ENCODE peak calls at places on chromosome 3, in ten cellular contexts. O is GM06990, T is AG09309, B is NB4, Y is breast epithelium, A is AG04450, F is mammary epithelial cell, J is Peyer's patch, S is ovary, U is WTC11. W is an unnamed sample.
A peak's percentile ranks its signal among the peaks of the same experiment; 100 is the strongest.

GRCh38 chr3:43872301-43872700 is 181.6 kb downstream of the ABHD5 start:
- DNase-seq in J (no peak), F (peak; percentile 72), S (no peak), U (no peak), B (no peak), Y (no peak), A (peak; percentile 57), T (peak; percentile 71), O (no peak), W (no peak)

GRCh38 chr3:77605308-77605707 is 565.4 kb downstream of the ROBO2 start:
- DNase-seq in B (no peak), A (no peak), U (no peak), F (no peak), S (no peak), O (no peak), J (no peak), T (no peak), Y (no peak), W (no peak)

GRCh38 chr3:4343258-4343657 is 40.1 kb downstream of the SETMAR start:
- DNase-seq in B (no peak), J (no peak), U (no peak), T (peak; percentile 21), F (peak; percentile 6), Y (no peak), A (no peak), O (no peak), S (no peak), W (no peak)

GRCh38 chr3:128706171-128706570 is 19.8 kb upstream of the RAB7A start:
- DNase-seq in A (no peak), Y (no peak), B (no peak), U (no peak), S (no peak), O (no peak), J (no peak), T (no peak), F (peak; percentile 52), W (no peak)

GRCh38 chr3:188491276-188491687 is 337.3 kb downstream of the LPP start:
- DNase-seq in F (no peak), J (no peak), A (no peak), S (no peak), Y (no peak), B (no peak), O (no peak), U (no peak), T (no peak), W (no peak)

GRCh38 chr3:101065962-101066361 is 72.7 kb upstream of the ABI3BP start:
- DNase-seq in J (no peak), B (no peak), U (no peak), A (peak; percentile 66), Y (no peak), S (no peak), T (peak; percentile 76), F (peak; percentile 90), O (no peak), W (no peak)

GRCh38 chr3:35505181-35505580 is 134.1 kb upstream of the ARPP21 start:
- DNase-seq in F (no peak), J (no peak), S (no peak), A (no peak), U (peak; percentile 77), Y (no peak), T (no peak), O (no peak), B (no peak), W (peak; percentile 73)

GRCh38 chr3:194685723-194686413 is at the start of gene FAM43A:
- DNase-seq in Y (peak; percentile 92), F (peak; percentile 94), A (peak; percentile 91), U (peak; percentile 84), T (peak; percentile 86), S (peak; percentile 91), B (peak; percentile 96), J (peak; percentile 97), O (peak; percentile 93), W (peak; percentile 87)

GRCh38 chr3:25040739-25041138 is 387.3 kb upstream of the RARB start:
- DNase-seq in F (no peak), A (no peak), Y (no peak), O (no peak), T (peak; percentile 21), B (no peak), J (no peak), U (no peak), S (no peak), W (no peak)

GRCh38 chr3:25044762-25045161 is 383.3 kb upstream of the RARB start:
- DNase-seq in J (no peak), F (no peak), Y (no peak), O (no peak), S (no peak), A (no peak), U (no peak), T (no peak), B (no peak), W (no peak)

GRCh38 chr3:25043181-25043580 is 384.9 kb upstream of the RARB start:
- DNase-seq in S (no peak), Y (no peak), A (no peak), J (no peak), B (no peak), T (no peak), U (no peak), O (no peak), F (no peak), W (no peak)

GRCh38 chr3:25043757-25044156 is 384.3 kb upstream of the RARB start:
- DNase-seq in F (no peak), U (no peak), O (no peak), B (no peak), A (no peak), T (no peak), S (no peak), J (no peak), Y (no peak), W (no peak)

GRCh38 chr3:25041871-25042584 is 386.0 kb upstream of the RARB start:
- DNase-seq in J (no peak), O (no peak), A (no peak), F (no peak), T (no peak), U (no peak), S (no peak), B (no peak), Y (no peak), W (no peak)
- TF ChIP-seq CTCF in J (no peak), O (no peak), A (no peak), F (no peak), T (no peak), U (no peak), S (no peak), B (no peak), Y (no peak), W (no peak)

GRCh38 chr3:53142986-53143385 is 12.8 kb upstream of the RFT1 start:
- DNase-seq in U (no peak), B (peak; percentile 89), J (no peak), O (no peak), A (no peak), T (no peak), Y (no peak), S (no peak), F (no peak), W (no peak)

GRCh38 chr3:53139833-53140574 is 9.8 kb upstream of the RFT1 start:
- DNase-seq in U (no peak), B (no peak), O (no peak), F (no peak), S (no peak), A (no peak), Y (no peak), J (no peak), T (no peak), W (no peak)

GRCh38 chr3:53137835-53138446 is 7.7 kb upstream of the RFT1 start:
- DNase-seq in U (no peak), B (peak; percentile 37), A (no peak), S (no peak), Y (no peak), F (peak; percentile 39), J (no peak), O (no peak), T (no peak), W (no peak)

GRCh38 chr3:53141468-53141840 is 11.2 kb upstream of the RFT1 start:
- DNase-seq in O (no peak), T (no peak), A (no peak), J (no peak), Y (no peak), U (no peak), S (no peak), B (no peak), F (no peak), W (no peak)

DNA sequence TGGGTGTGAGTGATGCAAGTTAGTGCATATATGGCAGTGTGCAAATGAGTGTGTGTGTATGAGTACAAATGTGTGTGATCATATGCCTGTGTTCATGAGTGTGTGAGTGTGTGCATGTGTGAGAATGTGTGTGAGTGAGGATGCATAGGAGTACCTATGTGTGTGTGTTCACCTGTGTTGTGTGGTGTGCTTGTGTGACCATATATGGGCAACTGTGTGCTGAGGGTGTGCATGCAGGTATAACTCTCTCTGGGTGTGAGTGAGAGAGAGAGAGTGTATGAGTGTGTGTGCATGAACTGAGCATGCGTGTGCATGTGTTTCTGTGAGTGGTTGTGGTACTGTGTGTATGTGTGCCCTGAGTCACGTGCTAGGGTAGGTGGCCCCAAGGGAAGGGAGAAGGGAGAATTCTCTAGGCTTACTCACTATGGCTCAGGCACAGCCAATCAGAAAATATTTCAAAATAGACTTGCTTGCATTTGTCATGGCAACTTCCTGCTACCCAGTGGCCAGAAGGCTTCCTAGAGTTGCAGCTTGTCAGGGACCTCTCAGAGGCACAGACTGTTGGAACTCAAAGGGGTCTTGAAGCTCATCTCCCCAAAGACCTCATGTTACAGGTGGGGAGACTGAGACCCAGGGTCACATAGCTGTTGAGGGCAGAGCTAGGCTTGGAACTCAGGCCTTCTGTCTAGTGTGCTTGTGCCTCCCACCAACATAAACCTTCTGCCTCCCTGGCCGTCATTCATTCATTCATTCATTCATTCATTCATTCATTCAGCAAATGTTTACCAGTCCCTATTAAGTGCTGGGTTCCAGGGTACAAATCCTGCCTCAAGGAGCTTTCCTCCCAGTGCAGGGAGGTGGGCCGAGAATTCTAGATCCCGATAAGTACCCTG is 10.6 kb upstream of the RFT1 start:
- DNase-seq in Y (no peak), O (no peak), A (no peak), U (no peak), T (no peak), F (peak; percentile 67), B (peak; percentile 92), J (no peak), S (no peak), W (no peak)
- TF ChIP-seq CTCF in Y (no peak), O (no peak), A (no peak), U (no peak), T (no peak), F (no peak), B (no peak), J (no peak), S (no peak), W (no peak)

GRCh38 chr3:23740517-23741402 is 65.0 kb upstream of the UBE2E1 start:
- DNase-seq in S (no peak), Y (no peak), U (no peak), B (peak; percentile 58), F (peak; percentile 96), T (no peak), O (peak; percentile 47), A (no peak), J (no peak), W (no peak)

GRCh38 chr3:23739536-23739935 is 66.2 kb upstream of the UBE2E1 start:
- DNase-seq in O (no peak), F (peak; percentile 71), S (no peak), J (no peak), U (no peak), A (no peak), B (peak; percentile 66), Y (no peak), T (peak; percentile 40), W (no peak)

GRCh38 chr3:23746473-23746872 is 59.3 kb upstream of the UBE2E1 start:
- DNase-seq in U (no peak), S (no peak), A (no peak), T (no peak), Y (no peak), J (no peak), O (no peak), F (no peak), B (no peak), W (no peak)

GRCh38 chr3:23741403-23741706 is 64.4 kb upstream of the UBE2E1 start:
- DNase-seq in A (no peak), Y (no peak), B (no peak), F (no peak), T (no peak), S (no peak), U (no peak), O (no peak), J (no peak), W (no peak)

DNA sequence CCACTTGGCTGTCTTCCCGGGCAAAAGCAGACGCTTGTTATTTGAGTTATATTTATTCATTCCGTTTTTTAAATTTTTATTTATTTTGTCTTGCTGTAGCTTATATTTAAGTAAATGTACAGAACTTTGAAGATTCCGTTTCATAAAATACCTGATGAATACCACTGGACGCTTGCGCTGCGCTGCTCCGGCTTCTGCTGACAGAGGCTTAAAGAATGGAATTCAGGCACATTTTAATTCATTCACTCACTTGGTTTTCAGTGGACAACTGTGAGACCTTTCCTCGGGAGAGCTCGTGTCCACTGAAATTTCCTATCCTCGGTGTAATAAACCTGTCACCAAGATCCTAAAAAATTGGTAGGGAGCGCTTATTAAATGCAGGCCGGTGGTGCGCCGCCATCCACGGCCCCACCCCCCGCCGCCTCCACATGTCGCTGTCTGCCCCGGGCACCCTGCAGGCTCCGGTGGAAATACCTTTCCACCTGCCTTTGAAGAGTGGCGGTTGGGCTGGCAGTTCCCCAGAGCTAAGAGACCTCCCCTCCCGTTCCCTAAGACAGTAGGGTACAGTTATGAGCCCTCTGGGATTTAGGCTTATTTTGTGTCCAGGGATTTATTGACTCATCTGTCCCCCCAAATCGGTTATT is 62.5 kb upstream of the UBE2E1 start:
- DNase-seq in F (no peak), J (no peak), A (no peak), Y (no peak), O (no peak), U (peak; percentile 61), S (no peak), T (no peak), B (no peak), W (peak; percentile 62)
- TF ChIP-seq CTCF in F (no peak), J (no peak), A (no peak), Y (no peak), O (no peak), U (no peak), S (no peak), T (no peak), B (no peak), W (peak; percentile 23)

DNA sequence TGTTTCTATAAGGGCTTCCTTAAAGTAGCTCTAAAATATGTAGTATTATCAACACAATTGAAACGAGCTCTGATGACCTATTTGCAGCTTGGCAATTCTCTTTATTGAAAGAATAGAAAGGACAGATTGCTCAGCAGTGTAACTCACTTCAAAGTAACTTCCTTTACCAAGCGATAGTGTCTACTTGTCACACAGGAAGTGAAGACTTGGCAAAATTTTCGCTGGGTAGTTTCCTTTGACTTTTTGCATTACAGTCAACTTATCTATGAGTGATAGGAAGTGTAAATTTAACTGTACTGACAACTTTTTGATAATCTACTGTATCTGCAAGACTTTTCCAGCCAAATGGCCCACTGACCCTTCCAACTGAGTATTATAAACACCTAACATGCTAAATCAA is 22.8 kb downstream of the SLC9A9 start:
- DNase-seq in Y (no peak), S (no peak), B (no peak), J (no peak), A (no peak), T (no peak), F (no peak), U (no peak), O (peak; percentile 61), W (no peak)
- TF ChIP-seq CTCF in Y (no peak), S (no peak), B (no peak), J (no peak), A (no peak), T (no peak), F (no peak), U (no peak), O (no peak), W (no peak)